ENCODE peak calls at places on chromosomes 11 and 22, in ten cellular contexts. E, B, S, Z, J, Q, N, U, A and W are unnamed samples.

GRCh38 chr11:46273511-46274205 is 3.8 kb upstream of the CREB3L1 start:
- DNase-seq in B (no peak), N (peak), U (no peak), Q (no peak), E (no peak), Z (no peak), A (peak), S (no peak), J (no peak), W (peak)

GRCh38 chr11:7469351-7469865 is 15.9 kb upstream of the OLFML1 start:
- DNase-seq in Z (no peak), Q (no peak), B (no peak), N (no peak), A (no peak), U (no peak), J (no peak), E (no peak), S (no peak), W (no peak)

GRCh38 chr22:37898441-37899181 is 7.5 kb upstream of the MICALL1 start:
- DNase-seq in Q (no peak), Z (no peak), N (peak), J (no peak), U (no peak), S (no peak), E (no peak), B (peak), A (no peak), W (peak)

GRCh38 chr22:37079668-37080171 is 28.2 kb downstream of the KCTD17 start:
- DNase-seq in S (peak), U (no peak), N (no peak), B (no peak), E (no peak), J (no peak), Z (no peak), A (peak), Q (no peak), W (peak)

GRCh38 chr11:19087658-19088057 is 27.1 kb upstream of the MRGPRX2 start:
- DNase-seq in E (no peak), U (peak), S (no peak), B (peak), Q (no peak), Z (peak), J (peak), A (peak), N (no peak), W (no peak)

GRCh38 chr11:33701831-33702230 is 1.2 kb upstream of the C11orf91 start:
- DNase-seq in S (no peak), N (no peak), Q (no peak), B (no peak), E (no peak), J (no peak), U (no peak), A (peak), Z (no peak), W (no peak)

GRCh38 chr11:111963786-111964385 is 26.7 kb downstream of the DIXDC1 start:
- DNase-seq in A (no peak), B (no peak), Z (no peak), J (no peak), Q (no peak), S (no peak), U (no peak), E (no peak), N (no peak), W (no peak)

GRCh38 chr11:71581826-71582225 is 849 bp downstream of the KRTAP5-11 start:
- DNase-seq in S (no peak), A (no peak), Q (no peak), J (no peak), Z (no peak), U (no peak), B (no peak), N (no peak), E (no peak), W (no peak)

GRCh38 chr11:19868871-19869270 is 156.2 kb downstream of the NAV2 start:
- DNase-seq in S (no peak), Z (peak), E (no peak), J (no peak), Q (no peak), A (no peak), U (no peak), B (peak), N (no peak), W (no peak)

GRCh38 chr11:27700351-27701261 is at the start of gene BDNF:
- DNase-seq in N (peak), J (no peak), S (no peak), B (peak), E (peak), Q (peak), Z (no peak), U (no peak), A (peak), W (peak)

GRCh38 chr11:46724088-46724487 is 5.1 kb downstream of the F2 start:
- DNase-seq in U (no peak), S (no peak), J (no peak), B (no peak), N (no peak), Z (no peak), A (no peak), Q (no peak), E (no peak), W (no peak)

GRCh38 chr11:57308426-57309060 is 16.2 kb downstream of the TNKS1BP1 start:
- DNase-seq in B (no peak), U (no peak), E (no peak), A (no peak), J (no peak), Q (no peak), N (no peak), Z (no peak), S (no peak), W (no peak)